ENCODE peak calls at places on chromosomes 12 and 14, in four cellular contexts. One of them, this sample, is unnamed.

GRCh38 chr12:98352218-98352811 is 163.1 kb upstream of the TMPO start:
- DNase-seq in hepatocyte: peak
- DNase-seq in psoas muscle: no peak
- DNase-seq in GM12864: no peak
- DNase-seq in this sample: no peak

GRCh38 chr12:81644503-81644902 is 114.6 kb downstream of the PPFIA2 start:
- DNase-seq in hepatocyte: peak
- DNase-seq in psoas muscle: no peak
- DNase-seq in GM12864: no peak
- DNase-seq in this sample: no peak

GRCh38 chr14:75342762-75343599 is 64.4 kb downstream of the FOS start:
- DNase-seq in hepatocyte: no peak
- DNase-seq in psoas muscle: no peak
- DNase-seq in GM12864: no peak
- DNase-seq in this sample: no peak

GRCh38 chr12:87157791-87158190 is 871.4 kb downstream of the C12orf50 start:
- DNase-seq in hepatocyte: peak
- DNase-seq in psoas muscle: no peak
- DNase-seq in GM12864: no peak
- DNase-seq in this sample: no peak

GRCh38 chr12:67457799-67458680 is 188.9 kb downstream of the CAND1 start:
- DNase-seq in hepatocyte: no peak
- DNase-seq in psoas muscle: no peak
- DNase-seq in GM12864: no peak
- DNase-seq in this sample: no peak

GRCh38 chr14:84809158-84809557 is 720.8 kb upstream of the FLRT2 start:
- DNase-seq in hepatocyte: no peak
- DNase-seq in psoas muscle: no peak
- DNase-seq in GM12864: no peak
- DNase-seq in this sample: no peak

GRCh38 chr12:88854260-88854659 is 274.0 kb upstream of the KITLG start:
- DNase-seq in hepatocyte: peak
- DNase-seq in psoas muscle: no peak
- DNase-seq in GM12864: no peak
- DNase-seq in this sample: no peak

GRCh38 chr14:60276347-60276746 is 27.3 kb downstream of the PPM1A start:
- DNase-seq in hepatocyte: no peak
- DNase-seq in psoas muscle: no peak
- DNase-seq in GM12864: no peak
- DNase-seq in this sample: no peak

GRCh38 chr12:78002878-78003277 is 172.2 kb downstream of the NAV3 start:
- DNase-seq in hepatocyte: no peak
- DNase-seq in psoas muscle: no peak
- DNase-seq in GM12864: no peak
- DNase-seq in this sample: no peak

GRCh38 chr14:51400142-51400541 is 160.1 kb downstream of the TMX1 start:
- DNase-seq in hepatocyte: no peak
- DNase-seq in psoas muscle: no peak
- DNase-seq in GM12864: no peak
- DNase-seq in this sample: no peak

GRCh38 chr12:119748512-119748911 is 80.6 kb downstream of the PRKAB1 start:
- DNase-seq in hepatocyte: no peak
- DNase-seq in psoas muscle: no peak
- DNase-seq in GM12864: no peak
- DNase-seq in this sample: no peak

GRCh38 chr14:55416866-55417265 is 5.2 kb upstream of the ATG14 start:
- DNase-seq in hepatocyte: peak
- DNase-seq in psoas muscle: no peak
- DNase-seq in GM12864: no peak
- DNase-seq in this sample: no peak

GRCh38 chr12:45208604-45209487 is 7.0 kb upstream of the ANO6 start:
- DNase-seq in hepatocyte: no peak
- DNase-seq in psoas muscle: no peak
- DNase-seq in GM12864: no peak
- DNase-seq in this sample: no peak

GRCh38 chr14:61406198-61406597 is 84.8 kb downstream of the PRKCH start:
- DNase-seq in hepatocyte: no peak
- DNase-seq in psoas muscle: no peak
- DNase-seq in GM12864: no peak
- DNase-seq in this sample: no peak

GRCh38 chr12:123150804-123151678 is at the start of gene PITPNM2:
- DNase-seq in hepatocyte: peak
- DNase-seq in psoas muscle: peak
- DNase-seq in GM12864: no peak
- DNase-seq in this sample: no peak

GRCh38 chr12:50019524-50019923 is 5.8 kb downstream of the RACGAP1 start:
- DNase-seq in hepatocyte: no peak
- DNase-seq in psoas muscle: no peak
- DNase-seq in GM12864: no peak
- DNase-seq in this sample: no peak

GRCh38 chr14:103091041-103091882 is 3.3 kb upstream of the EXOC3L4 start:
- DNase-seq in hepatocyte: peak
- DNase-seq in psoas muscle: peak
- DNase-seq in GM12864: no peak
- DNase-seq in this sample: no peak

GRCh38 chr12:115638753-115639666 is 638.5 kb downstream of the MED13L start:
- DNase-seq in hepatocyte: peak
- DNase-seq in psoas muscle: no peak
- DNase-seq in GM12864: no peak
- DNase-seq in this sample: no peak

GRCh38 chr12:23066095-23066494 is 441.1 kb downstream of the ETNK1 start:
- DNase-seq in hepatocyte: no peak
- DNase-seq in psoas muscle: no peak
- DNase-seq in GM12864: no peak
- DNase-seq in this sample: no peak

GRCh38 chr14:46490150-46490769 is 161.3 kb downstream of the RPL10L start:
- DNase-seq in hepatocyte: peak
- DNase-seq in psoas muscle: no peak
- DNase-seq in GM12864: no peak
- DNase-seq in this sample: no peak

GRCh38 chr12:91994208-91994797 is 151.3 kb downstream of the BTG1 start:
- DNase-seq in hepatocyte: no peak
- DNase-seq in psoas muscle: no peak
- DNase-seq in GM12864: no peak
- DNase-seq in this sample: no peak

GRCh38 chr12:48932878-48933277 is 7.6 kb upstream of the FKBP11 start:
- DNase-seq in hepatocyte: no peak
- DNase-seq in psoas muscle: no peak
- DNase-seq in GM12864: no peak
- DNase-seq in this sample: no peak

GRCh38 chr12:116066381-116067230 is 210.9 kb downstream of the MED13L start:
- DNase-seq in hepatocyte: peak
- DNase-seq in psoas muscle: no peak
- DNase-seq in GM12864: no peak
- DNase-seq in this sample: no peak

GRCh38 chr14:90968025-90968424 is 92.4 kb downstream of the RPS6KA5 start:
- DNase-seq in hepatocyte: no peak
- DNase-seq in psoas muscle: no peak
- DNase-seq in GM12864: no peak
- DNase-seq in this sample: no peak

GRCh38 chr14:43132441-43132840 is 1374.6 kb downstream of the FSCB start:
- DNase-seq in hepatocyte: no peak
- DNase-seq in psoas muscle: no peak
- DNase-seq in GM12864: no peak
- DNase-seq in this sample: no peak

DNA sequence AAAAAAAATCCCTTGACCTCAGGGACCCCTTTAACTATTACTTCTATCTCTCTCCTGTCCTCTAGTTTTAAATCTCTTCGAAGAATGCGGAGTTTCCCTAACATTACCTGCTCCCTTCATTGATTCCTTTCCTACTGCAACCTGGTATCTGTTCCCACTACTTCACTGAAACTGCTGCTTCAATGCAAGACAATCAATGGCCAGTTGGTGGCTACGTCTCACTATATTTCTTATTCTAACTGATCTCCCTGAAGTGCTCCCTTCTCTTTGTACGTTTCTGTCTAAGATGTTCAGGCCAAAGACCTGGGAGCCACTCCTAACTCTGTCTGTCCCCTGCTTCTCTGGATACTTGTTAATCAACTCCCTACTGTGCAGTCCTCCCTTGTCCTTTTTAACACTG is 10.3 kb upstream of the KCNA1 start:
- DNase-seq in hepatocyte: no peak
- DNase-seq in psoas muscle: no peak
- DNase-seq in GM12864: no peak
- DNase-seq in this sample: no peak
- TF ChIP-seq CTCF in hepatocyte: peak
- TF ChIP-seq CTCF in psoas muscle: no peak
- TF ChIP-seq CTCF in GM12864: peak
- TF ChIP-seq CTCF in this sample: no peak

GRCh38 chr12:79629561-79629960 is 61.2 kb downstream of the PAWR start:
- DNase-seq in hepatocyte: no peak
- DNase-seq in psoas muscle: no peak
- DNase-seq in GM12864: no peak
- DNase-seq in this sample: no peak
- H3K4me3 ChIP-seq in hepatocyte: no peak
- H3K4me3 ChIP-seq in psoas muscle: no peak
- H3K4me3 ChIP-seq in GM12864: no peak
- H3K4me3 ChIP-seq in this sample: no peak

GRCh38 chr12:46574853-46575252 is 202.3 kb upstream of the SLC38A2 start:
- DNase-seq in hepatocyte: no peak
- DNase-seq in psoas muscle: no peak
- DNase-seq in GM12864: no peak
- DNase-seq in this sample: no peak
- TF ChIP-seq CTCF in hepatocyte: no peak
- TF ChIP-seq CTCF in psoas muscle: no peak
- TF ChIP-seq CTCF in GM12864: no peak
- TF ChIP-seq CTCF in this sample: no peak

GRCh38 chr12:102052192-102053061 is 9.4 kb downstream of the WASHC3 start:
- DNase-seq in hepatocyte: no peak
- DNase-seq in psoas muscle: no peak
- DNase-seq in GM12864: no peak
- DNase-seq in this sample: no peak
- H3K4me3 ChIP-seq in hepatocyte: no peak
- H3K4me3 ChIP-seq in psoas muscle: no peak
- H3K4me3 ChIP-seq in GM12864: no peak
- H3K4me3 ChIP-seq in this sample: no peak

GRCh38 chr12:14510574-14510973 is 57.1 kb downstream of the PLBD1 start:
- DNase-seq in hepatocyte: no peak
- DNase-seq in psoas muscle: no peak
- DNase-seq in GM12864: no peak
- DNase-seq in this sample: no peak

GRCh38 chr12:14514946-14515345 is 52.7 kb downstream of the PLBD1 start:
- DNase-seq in hepatocyte: no peak
- DNase-seq in psoas muscle: no peak
- DNase-seq in GM12864: no peak
- DNase-seq in this sample: no peak

DNA sequence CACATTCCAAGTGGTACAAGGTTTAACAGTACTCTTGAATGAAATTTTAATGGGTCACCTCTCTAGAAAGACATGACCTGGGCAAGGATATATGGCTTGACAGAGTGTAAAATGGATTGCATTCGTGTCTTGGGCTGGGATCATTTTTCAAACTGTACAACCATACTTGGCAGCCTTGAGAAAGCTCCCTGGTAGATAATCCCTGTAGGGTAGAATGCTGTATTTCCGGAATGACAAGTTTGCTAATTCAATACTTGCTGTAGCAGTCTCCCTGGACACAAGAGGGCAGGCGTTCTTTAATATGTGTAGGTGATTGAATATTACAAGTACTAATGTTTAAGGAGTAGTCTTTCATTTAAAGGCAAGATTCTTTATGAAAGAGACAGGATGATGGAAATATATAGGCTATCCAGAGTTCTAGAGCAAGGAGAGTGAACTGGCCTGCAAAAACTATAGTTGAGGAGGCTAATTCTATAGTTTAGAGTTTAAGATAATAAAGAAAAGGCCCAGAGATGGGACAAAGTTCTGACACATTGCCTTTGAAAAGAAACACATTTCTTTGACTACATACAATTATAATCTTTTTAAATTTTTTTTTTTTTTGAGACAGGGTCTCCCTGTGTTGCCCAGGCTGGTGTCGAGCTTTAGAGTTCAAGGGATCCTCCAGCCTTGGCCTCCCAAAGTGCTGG is 53.4 kb downstream of the PLBD1 start:
- DNase-seq in hepatocyte: peak
- DNase-seq in psoas muscle: no peak
- DNase-seq in GM12864: peak
- DNase-seq in this sample: no peak
- TF ChIP-seq CTCF in hepatocyte: peak
- TF ChIP-seq CTCF in psoas muscle: peak
- TF ChIP-seq CTCF in GM12864: peak
- TF ChIP-seq CTCF in this sample: no peak

DNA sequence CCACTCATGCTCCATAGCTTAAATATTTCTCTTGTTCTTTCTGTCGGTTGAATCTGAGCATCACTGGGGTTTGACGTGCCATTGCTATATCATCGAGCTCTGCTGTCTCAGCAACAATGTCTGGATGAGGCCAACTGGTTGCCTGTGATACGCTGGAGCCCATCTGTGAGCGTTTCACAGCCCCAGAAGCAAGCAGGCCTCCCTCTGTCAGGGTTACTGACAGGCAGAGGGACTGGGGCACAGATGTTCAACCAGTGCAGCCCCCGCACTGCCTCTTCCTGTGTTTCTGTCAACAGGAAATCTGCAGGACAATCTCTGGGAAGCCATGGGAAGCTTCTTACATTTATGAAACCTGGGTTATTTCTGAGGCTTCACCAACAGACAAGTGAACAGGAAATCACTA is 23.9 kb downstream of the DMAC2L start:
- DNase-seq in hepatocyte: no peak
- DNase-seq in psoas muscle: peak
- DNase-seq in GM12864: no peak
- DNase-seq in this sample: no peak
- H3K4me3 ChIP-seq in hepatocyte: no peak
- H3K4me3 ChIP-seq in psoas muscle: no peak
- H3K4me3 ChIP-seq in GM12864: no peak
- H3K4me3 ChIP-seq in this sample: no peak

DNA sequence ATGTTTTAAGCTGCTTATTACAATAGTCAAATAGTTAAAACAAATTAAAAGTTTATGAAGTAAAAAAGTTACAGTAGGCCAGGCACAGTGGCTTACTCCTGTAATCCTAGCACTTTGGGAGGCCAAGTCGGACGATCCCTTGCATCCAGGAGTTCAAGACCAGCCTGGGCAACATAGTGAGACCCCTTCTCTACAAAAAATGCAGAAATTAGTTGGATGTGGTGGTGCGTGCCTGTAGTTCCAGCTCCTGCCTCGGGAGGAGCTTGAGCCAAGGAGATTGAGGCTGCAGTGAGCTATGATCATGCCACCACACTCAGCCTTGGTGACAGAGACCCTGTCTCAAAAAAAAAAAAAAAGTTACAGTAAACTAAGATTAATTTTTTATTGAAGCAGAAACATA is 142.6 kb downstream of the MIPOL1 start:
- DNase-seq in hepatocyte: no peak
- DNase-seq in psoas muscle: no peak
- DNase-seq in GM12864: no peak
- DNase-seq in this sample: no peak
- TF ChIP-seq CTCF in hepatocyte: peak
- TF ChIP-seq CTCF in psoas muscle: no peak
- TF ChIP-seq CTCF in GM12864: no peak
- TF ChIP-seq CTCF in this sample: no peak

GRCh38 chr12:25436206-25436912 is 116.7 kb downstream of the LMNTD1 start:
- DNase-seq in hepatocyte: peak
- DNase-seq in psoas muscle: peak
- DNase-seq in GM12864: peak
- DNase-seq in this sample: peak
- H3K4me3 ChIP-seq in hepatocyte: no peak
- H3K4me3 ChIP-seq in psoas muscle: peak
- H3K4me3 ChIP-seq in GM12864: no peak
- H3K4me3 ChIP-seq in this sample: peak

GRCh38 chr12:94195483-94195882 is 47.1 kb downstream of the PLXNC1 start:
- DNase-seq in hepatocyte: no peak
- DNase-seq in psoas muscle: no peak
- DNase-seq in GM12864: no peak
- DNase-seq in this sample: no peak
- TF ChIP-seq CTCF in hepatocyte: no peak
- TF ChIP-seq CTCF in psoas muscle: no peak
- TF ChIP-seq CTCF in GM12864: peak
- TF ChIP-seq CTCF in this sample: no peak